ENCODE peak calls at places on chromosome 20, in nine cellular contexts. One of them, this sample, is unnamed.

GRCh38 chr20:62897666-62898065 is 28.6 kb downstream of the DIDO1 start:
- DNase-seq in GM06990: no peak
- DNase-seq in testis: no peak
- DNase-seq in body of pancreas: no peak
- DNase-seq in cardiac fibroblast: no peak
- DNase-seq in GM13977: no peak
- DNase-seq in heart right ventricle: no peak
- DNase-seq in dorsolateral prefrontal cortex: no peak
- DNase-seq in fibroblast of lung: no peak
- DNase-seq in this sample: no peak

GRCh38 chr20:13426870-13427269 is 205.8 kb downstream of the ISM1 start:
- DNase-seq in GM06990: no peak
- DNase-seq in testis: no peak
- DNase-seq in body of pancreas: no peak
- DNase-seq in cardiac fibroblast: no peak
- DNase-seq in GM13977: no peak
- DNase-seq in heart right ventricle: no peak
- DNase-seq in dorsolateral prefrontal cortex: no peak
- DNase-seq in fibroblast of lung: no peak
- DNase-seq in this sample: no peak

GRCh38 chr20:64162239-64162621 is 2.0 kb upstream of the MYT1 start:
- DNase-seq in GM06990: no peak
- DNase-seq in testis: no peak
- DNase-seq in body of pancreas: no peak
- DNase-seq in cardiac fibroblast: no peak
- DNase-seq in GM13977: no peak
- DNase-seq in heart right ventricle: no peak
- DNase-seq in dorsolateral prefrontal cortex: no peak
- DNase-seq in fibroblast of lung: no peak
- DNase-seq in this sample: no peak

GRCh38 chr20:36975085-36975829 is 23.7 kb upstream of the SAMHD1 start:
- DNase-seq in GM06990: no peak
- DNase-seq in testis: no peak
- DNase-seq in body of pancreas: no peak
- DNase-seq in cardiac fibroblast: no peak
- DNase-seq in GM13977: no peak
- DNase-seq in heart right ventricle: no peak
- DNase-seq in dorsolateral prefrontal cortex: no peak
- DNase-seq in fibroblast of lung: no peak
- DNase-seq in this sample: no peak

GRCh38 chr20:25668446-25668845 is 28.2 kb downstream of the ZNF337 start:
- DNase-seq in GM06990: no peak
- DNase-seq in testis: peak; percentile 78
- DNase-seq in body of pancreas: no peak
- DNase-seq in cardiac fibroblast: no peak
- DNase-seq in GM13977: no peak
- DNase-seq in heart right ventricle: no peak
- DNase-seq in dorsolateral prefrontal cortex: no peak
- DNase-seq in fibroblast of lung: no peak
- DNase-seq in this sample: no peak

GRCh38 chr20:17878912-17879602 is 89.5 kb downstream of the SNX5 start:
- DNase-seq in GM06990: peak; percentile 52
- DNase-seq in testis: no peak
- DNase-seq in body of pancreas: no peak
- DNase-seq in cardiac fibroblast: no peak
- DNase-seq in GM13977: peak; percentile 31
- DNase-seq in heart right ventricle: no peak
- DNase-seq in dorsolateral prefrontal cortex: no peak
- DNase-seq in fibroblast of lung: no peak
- DNase-seq in this sample: no peak

GRCh38 chr20:50172347-50173013 is 18.1 kb upstream of the CEBPB start:
- DNase-seq in GM06990: no peak
- DNase-seq in testis: peak; percentile 84
- DNase-seq in body of pancreas: peak; percentile 91
- DNase-seq in cardiac fibroblast: peak; percentile 71
- DNase-seq in GM13977: no peak
- DNase-seq in heart right ventricle: peak; percentile 93
- DNase-seq in dorsolateral prefrontal cortex: peak; percentile 69
- DNase-seq in fibroblast of lung: peak; percentile 80
- DNase-seq in this sample: no peak

GRCh38 chr20:37426106-37426505 is 80.2 kb downstream of the SRC start:
- DNase-seq in GM06990: no peak
- DNase-seq in testis: no peak
- DNase-seq in body of pancreas: no peak
- DNase-seq in cardiac fibroblast: no peak
- DNase-seq in GM13977: no peak
- DNase-seq in heart right ventricle: no peak
- DNase-seq in dorsolateral prefrontal cortex: no peak
- DNase-seq in fibroblast of lung: no peak
- DNase-seq in this sample: no peak

GRCh38 chr20:59385461-59385860 is 85.0 kb downstream of the EDN3 start:
- DNase-seq in GM06990: no peak
- DNase-seq in testis: no peak
- DNase-seq in body of pancreas: no peak
- DNase-seq in cardiac fibroblast: no peak
- DNase-seq in GM13977: no peak
- DNase-seq in heart right ventricle: no peak
- DNase-seq in dorsolateral prefrontal cortex: no peak
- DNase-seq in fibroblast of lung: no peak
- DNase-seq in this sample: no peak

GRCh38 chr20:6388666-6389197 is 265.9 kb upstream of the FERMT1 start:
- DNase-seq in GM06990: no peak
- DNase-seq in testis: no peak
- DNase-seq in body of pancreas: no peak
- DNase-seq in cardiac fibroblast: peak; percentile 8
- DNase-seq in GM13977: no peak
- DNase-seq in heart right ventricle: no peak
- DNase-seq in dorsolateral prefrontal cortex: no peak
- DNase-seq in fibroblast of lung: no peak
- DNase-seq in this sample: no peak

GRCh38 chr20:47487175-47487917 is 14.3 kb upstream of the NCOA3 start:
- DNase-seq in GM06990: peak; percentile 82
- DNase-seq in testis: no peak
- DNase-seq in body of pancreas: no peak
- DNase-seq in cardiac fibroblast: peak; percentile 33
- DNase-seq in GM13977: peak; percentile 68
- DNase-seq in heart right ventricle: no peak
- DNase-seq in dorsolateral prefrontal cortex: no peak
- DNase-seq in fibroblast of lung: no peak
- DNase-seq in this sample: peak; percentile 66

GRCh38 chr20:37384683-37385174 is 38.8 kb downstream of the SRC start:
- DNase-seq in GM06990: peak; percentile 84
- DNase-seq in testis: peak; percentile 68
- DNase-seq in body of pancreas: peak; percentile 34
- DNase-seq in cardiac fibroblast: peak; percentile 52
- DNase-seq in GM13977: peak; percentile 89
- DNase-seq in heart right ventricle: peak; percentile 75
- DNase-seq in dorsolateral prefrontal cortex: peak; percentile 83
- DNase-seq in fibroblast of lung: peak; percentile 49
- DNase-seq in this sample: peak; percentile 92

GRCh38 chr20:50774515-50774914 is 20.3 kb upstream of the BCAS4 start:
- DNase-seq in GM06990: no peak
- DNase-seq in testis: no peak
- DNase-seq in body of pancreas: no peak
- DNase-seq in cardiac fibroblast: no peak
- DNase-seq in GM13977: no peak
- DNase-seq in heart right ventricle: no peak
- DNase-seq in dorsolateral prefrontal cortex: no peak
- DNase-seq in fibroblast of lung: no peak
- DNase-seq in this sample: no peak

GRCh38 chr20:21361266-21361665 is 36.1 kb downstream of the NKX2-4 start:
- DNase-seq in GM06990: no peak
- DNase-seq in testis: no peak
- DNase-seq in body of pancreas: no peak
- DNase-seq in cardiac fibroblast: peak; percentile 60
- DNase-seq in GM13977: no peak
- DNase-seq in heart right ventricle: no peak
- DNase-seq in dorsolateral prefrontal cortex: no peak
- DNase-seq in fibroblast of lung: peak; percentile 16
- DNase-seq in this sample: no peak

GRCh38 chr20:24990810-24991252 is 1.7 kb downstream of the APMAP start:
- DNase-seq in GM06990: no peak
- DNase-seq in testis: no peak
- DNase-seq in body of pancreas: no peak
- DNase-seq in cardiac fibroblast: no peak
- DNase-seq in GM13977: no peak
- DNase-seq in heart right ventricle: no peak
- DNase-seq in dorsolateral prefrontal cortex: no peak
- DNase-seq in fibroblast of lung: no peak
- DNase-seq in this sample: no peak

GRCh38 chr20:36491901-36492617 is 49.3 kb upstream of the MYL9 start:
- DNase-seq in GM06990: no peak
- DNase-seq in testis: no peak
- DNase-seq in body of pancreas: no peak
- DNase-seq in cardiac fibroblast: peak; percentile 46
- DNase-seq in GM13977: no peak
- DNase-seq in heart right ventricle: no peak
- DNase-seq in dorsolateral prefrontal cortex: no peak
- DNase-seq in fibroblast of lung: no peak
- DNase-seq in this sample: peak; percentile 72

GRCh38 chr20:419556-420168 is 11.6 kb downstream of the RBCK1 start:
- DNase-seq in GM06990: no peak
- DNase-seq in testis: no peak
- DNase-seq in body of pancreas: peak; percentile 45
- DNase-seq in cardiac fibroblast: no peak
- DNase-seq in GM13977: peak; percentile 25
- DNase-seq in heart right ventricle: no peak
- DNase-seq in dorsolateral prefrontal cortex: no peak
- DNase-seq in fibroblast of lung: no peak
- DNase-seq in this sample: no peak

GRCh38 chr20:33814238-33814712 is 3.1 kb downstream of the CHMP4B start:
- DNase-seq in GM06990: no peak
- DNase-seq in testis: no peak
- DNase-seq in body of pancreas: no peak
- DNase-seq in cardiac fibroblast: peak; percentile 26
- DNase-seq in GM13977: no peak
- DNase-seq in heart right ventricle: no peak
- DNase-seq in dorsolateral prefrontal cortex: no peak
- DNase-seq in fibroblast of lung: no peak
- DNase-seq in this sample: no peak

GRCh38 chr20:36144336-36144735 is 10.2 kb upstream of the EPB41L1 start:
- DNase-seq in GM06990: no peak
- DNase-seq in testis: no peak
- DNase-seq in body of pancreas: no peak
- DNase-seq in cardiac fibroblast: no peak
- DNase-seq in GM13977: no peak
- DNase-seq in heart right ventricle: no peak
- DNase-seq in dorsolateral prefrontal cortex: no peak
- DNase-seq in fibroblast of lung: no peak
- DNase-seq in this sample: no peak

GRCh38 chr20:53581444-53582311 is 12.0 kb downstream of the ZNF217 start:
- DNase-seq in GM06990: peak; percentile 52
- DNase-seq in testis: no peak
- DNase-seq in body of pancreas: no peak
- DNase-seq in cardiac fibroblast: no peak
- DNase-seq in GM13977: no peak
- DNase-seq in heart right ventricle: no peak
- DNase-seq in dorsolateral prefrontal cortex: no peak
- DNase-seq in fibroblast of lung: no peak
- DNase-seq in this sample: no peak

GRCh38 chr20:58855506-58856314 is 3.2 kb downstream of the GNAS start:
- DNase-seq in GM06990: no peak
- DNase-seq in testis: no peak
- DNase-seq in body of pancreas: no peak
- DNase-seq in cardiac fibroblast: no peak
- DNase-seq in GM13977: no peak
- DNase-seq in heart right ventricle: no peak
- DNase-seq in dorsolateral prefrontal cortex: no peak
- DNase-seq in fibroblast of lung: no peak
- DNase-seq in this sample: no peak

GRCh38 chr20:51131806-51132205 is 108.9 kb upstream of the KCNG1 start:
- DNase-seq in GM06990: no peak
- DNase-seq in testis: no peak
- DNase-seq in body of pancreas: no peak
- DNase-seq in cardiac fibroblast: no peak
- DNase-seq in GM13977: no peak
- DNase-seq in heart right ventricle: no peak
- DNase-seq in dorsolateral prefrontal cortex: no peak
- DNase-seq in fibroblast of lung: no peak
- DNase-seq in this sample: no peak

GRCh38 chr20:20089018-20089417 is 36.7 kb downstream of the CFAP61 start:
- DNase-seq in GM06990: no peak
- DNase-seq in testis: no peak
- DNase-seq in body of pancreas: no peak
- DNase-seq in cardiac fibroblast: no peak
- DNase-seq in GM13977: no peak
- DNase-seq in heart right ventricle: no peak
- DNase-seq in dorsolateral prefrontal cortex: no peak
- DNase-seq in fibroblast of lung: no peak
- DNase-seq in this sample: no peak

GRCh38 chr20:61120595-61121515 is 131.2 kb upstream of the CDH4 start:
- DNase-seq in GM06990: no peak
- DNase-seq in testis: peak; percentile 67
- DNase-seq in body of pancreas: peak; percentile 54
- DNase-seq in cardiac fibroblast: peak; percentile 85
- DNase-seq in GM13977: no peak
- DNase-seq in heart right ventricle: no peak
- DNase-seq in dorsolateral prefrontal cortex: no peak
- DNase-seq in fibroblast of lung: peak; percentile 75
- DNase-seq in this sample: no peak
- TF ChIP-seq CTCF in GM06990: no peak
- TF ChIP-seq CTCF in testis: no peak
- TF ChIP-seq CTCF in body of pancreas: peak; percentile 53
- TF ChIP-seq CTCF in cardiac fibroblast: peak; percentile 59
- TF ChIP-seq CTCF in GM13977: no peak
- TF ChIP-seq CTCF in heart right ventricle: peak; percentile 56
- TF ChIP-seq CTCF in dorsolateral prefrontal cortex: peak; percentile 23
- TF ChIP-seq CTCF in fibroblast of lung: peak; percentile 63
- TF ChIP-seq CTCF in this sample: peak; percentile 46

GRCh38 chr20:3068986-3069900 is 2.2 kb upstream of the OXT start:
- DNase-seq in GM06990: no peak
- DNase-seq in testis: no peak
- DNase-seq in body of pancreas: no peak
- DNase-seq in cardiac fibroblast: peak; percentile 43
- DNase-seq in GM13977: peak; percentile 6
- DNase-seq in heart right ventricle: no peak
- DNase-seq in dorsolateral prefrontal cortex: no peak
- DNase-seq in fibroblast of lung: peak; percentile 21
- DNase-seq in this sample: peak; percentile 18
- TF ChIP-seq CTCF in GM06990: peak; percentile 49
- TF ChIP-seq CTCF in testis: no peak
- TF ChIP-seq CTCF in body of pancreas: no peak
- TF ChIP-seq CTCF in cardiac fibroblast: no peak
- TF ChIP-seq CTCF in GM13977: peak; percentile 40
- TF ChIP-seq CTCF in heart right ventricle: peak; percentile 29
- TF ChIP-seq CTCF in dorsolateral prefrontal cortex: no peak
- TF ChIP-seq CTCF in fibroblast of lung: no peak
- TF ChIP-seq CTCF in this sample: peak; percentile 16

GRCh38 chr20:45392733-45393132 is 14.6 kb upstream of the TP53TG5 start:
- DNase-seq in GM06990: no peak
- DNase-seq in testis: no peak
- DNase-seq in body of pancreas: no peak
- DNase-seq in cardiac fibroblast: no peak
- DNase-seq in GM13977: no peak
- DNase-seq in heart right ventricle: no peak
- DNase-seq in dorsolateral prefrontal cortex: no peak
- DNase-seq in fibroblast of lung: no peak
- DNase-seq in this sample: no peak
- TF ChIP-seq CTCF in GM06990: no peak
- TF ChIP-seq CTCF in testis: no peak
- TF ChIP-seq CTCF in body of pancreas: no peak
- TF ChIP-seq CTCF in cardiac fibroblast: no peak
- TF ChIP-seq CTCF in GM13977: no peak
- TF ChIP-seq CTCF in heart right ventricle: peak; percentile 37
- TF ChIP-seq CTCF in dorsolateral prefrontal cortex: peak; percentile 42
- TF ChIP-seq CTCF in fibroblast of lung: no peak
- TF ChIP-seq CTCF in this sample: no peak

GRCh38 chr20:8664778-8665177 is 404.1 kb upstream of the PLCB4 start:
- DNase-seq in GM06990: no peak
- DNase-seq in testis: no peak
- DNase-seq in body of pancreas: no peak
- DNase-seq in cardiac fibroblast: no peak
- DNase-seq in GM13977: no peak
- DNase-seq in heart right ventricle: no peak
- DNase-seq in dorsolateral prefrontal cortex: no peak
- DNase-seq in fibroblast of lung: no peak
- DNase-seq in this sample: no peak
- TF ChIP-seq CTCF in GM06990: peak; percentile 22
- TF ChIP-seq CTCF in testis: no peak
- TF ChIP-seq CTCF in body of pancreas: no peak
- TF ChIP-seq CTCF in cardiac fibroblast: no peak
- TF ChIP-seq CTCF in GM13977: peak; percentile 11
- TF ChIP-seq CTCF in heart right ventricle: peak; percentile 59
- TF ChIP-seq CTCF in dorsolateral prefrontal cortex: no peak
- TF ChIP-seq CTCF in fibroblast of lung: no peak
- TF ChIP-seq CTCF in this sample: no peak